ENCODE peak calls at places on chromosomes 6 and 20, in nine cellular contexts. D is fibroblast of lung, F is esophagus squamous epithelium, C is AG04450, S is sigmoid colon, K is heart right ventricle, V is adipocyte, R is spleen, O is heart left ventricle. M is an unnamed sample. For H3K9me3, the result is how much of the 10 kb centered on the place peaks cover.

GRCh38 chr20:58512808-58513552 is 2.2 kb downstream of the APCDD1L start:
- DNase-seq in V (no peak), D (no peak), K (no peak), C (no peak), R (no peak), O (no peak), F (no peak), S (peak), M (peak)

GRCh38 chr20:54208492-54209044 is 681 bp downstream of the PFDN4 start:
- DNase-seq in R (no peak), S (no peak), O (no peak), V (peak), K (no peak), C (no peak), F (no peak), D (peak), M (peak)

GRCh38 chr20:41173791-41174341 is 36.5 kb downstream of the PLCG1 start:
- DNase-seq in O (peak), C (no peak), K (no peak), D (no peak), F (no peak), S (no peak), R (peak), V (no peak), M (no peak)

GRCh38 chr6:4021862-4022715 is 56.8 kb downstream of the FAM217A start:
- DNase-seq in O (no peak), C (no peak), V (peak), S (no peak), R (no peak), K (no peak), D (no peak), F (no peak), M (peak)

GRCh38 chr20:26218301-26218700 is 521.6 kb upstream of the ZNF337 start:
- DNase-seq in F (no peak), O (no peak), V (peak), D (no peak), R (no peak), K (no peak), C (no peak), S (no peak), M (peak)

GRCh38 chr6:125867483-125867935 is 76.7 kb downstream of the NCOA7 start:
- DNase-seq in D (peak), K (no peak), R (no peak), O (no peak), C (peak), S (no peak), V (peak), F (no peak), M (peak)

GRCh38 chr6:107695061-107695715 is 128.9 kb downstream of the SCML4 start:
- DNase-seq in V (peak), F (no peak), O (no peak), C (no peak), S (no peak), R (no peak), D (no peak), K (no peak), M (no peak)

GRCh38 chr6:70494833-70495232 is 71.9 kb upstream of the SDHAF4 start:
- DNase-seq in S (no peak), O (no peak), D (no peak), F (no peak), K (no peak), C (no peak), V (no peak), R (no peak), M (no peak)

GRCh38 chr6:36061236-36061635 is 33.6 kb downstream of the MAPK14 start:
- DNase-seq in R (no peak), D (no peak), O (no peak), K (no peak), V (no peak), S (no peak), C (no peak), F (no peak), M (no peak)

GRCh38 chr20:63941282-63942060 is 14.7 kb downstream of the UCKL1 start:
- DNase-seq in D (no peak), O (peak), F (peak), C (no peak), S (peak), K (peak), V (no peak), R (peak), M (peak)
- H3K4me3 ChIP-seq in D (no peak), O (no peak), F (no peak), C (no peak), S (no peak), K (no peak), V (no peak), R (no peak), M (no peak)

DNA sequence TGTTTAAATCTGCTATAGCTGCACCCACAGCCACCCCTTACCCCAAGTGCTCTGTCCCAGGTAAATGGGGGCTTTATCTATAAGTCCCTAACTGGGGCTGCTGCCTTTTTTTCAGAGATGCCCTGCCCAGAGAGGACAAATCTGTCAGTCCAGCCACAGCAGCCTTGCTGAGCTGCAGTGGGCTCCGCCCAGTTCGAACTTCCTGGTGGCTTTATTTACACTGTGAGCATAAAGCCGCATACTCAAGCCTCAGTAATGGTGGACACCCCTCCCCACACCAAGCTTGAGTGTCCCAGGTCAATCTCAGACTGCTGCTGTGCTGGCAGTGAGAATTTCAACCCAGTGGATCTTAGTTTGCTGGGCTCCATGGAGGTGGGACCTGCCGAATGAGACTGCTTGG is 505.2 kb downstream of the CBLN4 start:
- DNase-seq in C (no peak), R (no peak), F (no peak), S (no peak), O (no peak), D (no peak), V (no peak), K (no peak), M (no peak)
- H3K9me3 ChIP-seq in C (under half), R (under half), F (under half), S (under half), O (under half), D (under half), V (under half), K (under half), M (under half)

GRCh38 chr6:127459231-127459641 is at the start of gene KIAA0408:
- DNase-seq in D (peak), C (no peak), F (no peak), O (peak), K (peak), S (peak), R (no peak), V (peak), M (peak)

GRCh38 chr6:127458190-127458589 is 999 bp downstream of the KIAA0408 start:
- DNase-seq in K (no peak), V (no peak), S (no peak), C (no peak), O (no peak), R (no peak), F (no peak), D (no peak), M (no peak)

GRCh38 chr6:127460465-127460864 is 1.3 kb upstream of the KIAA0408 start:
- DNase-seq in R (no peak), V (no peak), S (no peak), F (no peak), O (no peak), C (no peak), K (no peak), D (no peak), M (no peak)

GRCh38 chr6:127458817-127459216 is 372 bp downstream of the KIAA0408 start:
- DNase-seq in D (peak), S (peak), K (no peak), R (no peak), C (no peak), F (no peak), O (no peak), V (peak), M (no peak)

DNA sequence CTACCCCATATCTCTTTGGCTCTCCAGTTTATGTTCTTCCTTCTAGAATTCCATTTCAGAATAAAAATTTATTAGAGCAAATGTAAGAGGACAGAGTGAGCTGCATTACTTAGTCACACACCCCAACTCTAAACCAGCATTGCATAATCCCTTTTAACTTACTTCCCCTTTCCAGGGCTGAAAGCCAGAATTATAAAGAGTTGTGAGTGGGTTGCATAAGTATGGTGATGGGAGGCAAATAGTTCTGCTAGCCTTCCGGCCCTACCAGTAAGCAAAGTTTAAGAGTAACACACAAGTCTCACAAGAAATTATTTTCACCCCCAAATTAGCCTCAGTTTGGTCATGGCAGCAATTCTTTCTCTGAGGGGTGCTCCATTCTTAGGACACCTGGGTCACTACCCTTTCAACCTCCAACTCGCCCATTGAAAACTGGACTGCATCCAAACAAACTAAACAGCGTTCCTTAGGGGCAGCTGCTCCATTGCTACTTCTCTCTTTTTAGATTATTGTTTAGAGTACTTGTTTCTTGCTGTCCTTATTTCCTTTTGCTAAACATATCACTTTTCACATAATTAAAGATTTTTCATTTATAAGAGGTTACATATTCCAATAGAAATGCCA is 1.6 kb downstream of the KIAA0408 start:
- DNase-seq in S (peak), F (no peak), O (no peak), V (peak), C (no peak), R (no peak), K (no peak), D (peak), M (no peak)
- H3K4me3 ChIP-seq in S (peak), F (no peak), O (no peak), V (peak), C (no peak), R (no peak), K (no peak), D (no peak), M (no peak)

GRCh38 chr6:168711049-168711640 is 270.2 kb downstream of the SMOC2 start:
- DNase-seq in O (no peak), K (no peak), F (no peak), V (peak), S (no peak), R (no peak), D (no peak), C (no peak), M (no peak)
- H3K9me3 ChIP-seq in O (under half), K (under half), F (under half), V (under half), S (under half), R (under half), D (under half), C (half or more), M (under half)

GRCh38 chr6:43993881-43994523 is 133.2 kb downstream of the MRPL14 start:
- DNase-seq in V (no peak), K (no peak), C (no peak), F (no peak), S (peak), O (peak), R (no peak), D (no peak), M (no peak)
- H3K4me3 ChIP-seq in V (no peak), K (no peak), C (no peak), F (no peak), S (no peak), O (no peak), R (no peak), D (no peak), M (no peak)

GRCh38 chr6:164832410-164832809 is 477.0 kb downstream of the C6orf118 start:
- DNase-seq in R (no peak), S (no peak), C (no peak), D (no peak), O (no peak), K (no peak), F (no peak), V (no peak), M (no peak)
- H3K9me3 ChIP-seq in R (under half), S (under half), C (under half), D (under half), O (under half), K (under half), F (under half), V (under half), M (under half)